ENCODE peak calls at places on chromosomes 13 and 19, in seven cellular contexts. E is H1, P is neuronal stem cell, S is mesendoderm, A is H9, K is mesenchymal stem cell, Q is trophoblast cell. D is an unnamed sample.

GRCh38 chr13:114110091-114110829 is 22.2 kb downstream of the RASA3 start:
- DNase-seq in P (no peak), Q (no peak), E (no peak), S (peak), K (peak), A (peak), D (no peak)

GRCh38 chr13:113951246-113951999 is 22.5 kb downstream of the C13orf46 start:
- DNase-seq in K (peak), E (peak), Q (no peak), P (peak), A (peak), S (peak), D (peak)

GRCh38 chr19:34397853-34398252 is 6.3 kb upstream of the PDCD2L start:
- DNase-seq in K (no peak), Q (no peak), S (no peak), A (no peak), P (no peak), E (no peak), D (no peak)

GRCh38 chr19:35784401-35785086 is 9.2 kb downstream of the ARHGAP33 start:
- DNase-seq in A (peak), P (no peak), Q (no peak), S (peak), K (no peak), E (peak), D (no peak)

GRCh38 chr19:18029617-18030338 is 21.8 kb downstream of the ARRDC2 start:
- DNase-seq in Q (no peak), S (no peak), K (peak), A (no peak), E (no peak), P (no peak), D (peak)

GRCh38 chr19:2227415-2228156 is 8.5 kb downstream of the PLEKHJ1 start:
- DNase-seq in K (no peak), Q (no peak), A (no peak), S (no peak), E (no peak), P (no peak), D (no peak)

GRCh38 chr19:41233748-41234240 is 14.8 kb downstream of the AXL start:
- DNase-seq in P (no peak), A (no peak), K (no peak), S (no peak), Q (no peak), E (no peak), D (no peak)

GRCh38 chr13:109782823-109783411 is 3.5 kb downstream of the IRS2 start:
- DNase-seq in P (no peak), K (no peak), A (no peak), S (no peak), Q (no peak), E (no peak), D (no peak)

GRCh38 chr19:43306097-43306496 is 36.8 kb upstream of the PSG9 start:
- DNase-seq in P (no peak), Q (peak), E (no peak), S (no peak), A (no peak), K (no peak), D (no peak)

GRCh38 chr13:51844862-51845573 is at the start of gene TMEM272:
- DNase-seq in A (peak), E (no peak), P (peak), K (peak), S (peak), Q (peak), D (peak)

GRCh38 chr19:30666301-30666803 is 294.2 kb downstream of the ZNF536 start:
- DNase-seq in E (no peak), A (peak), P (peak), S (peak), K (peak), Q (no peak), D (peak)

GRCh38 chr19:10416380-10417257 is 3.7 kb upstream of the PDE4A start:
- DNase-seq in E (peak), Q (peak), A (peak), K (peak), P (peak), S (peak), D (peak)

GRCh38 chr19:21568816-21569496 is 63.6 kb downstream of the ZNF429 start:
- DNase-seq in S (no peak), K (no peak), P (no peak), E (no peak), Q (peak), A (no peak), D (peak)

GRCh38 chr13:110629735-110630134 is 14.4 kb downstream of the NAXD start:
- DNase-seq in K (no peak), E (no peak), Q (no peak), S (no peak), P (no peak), A (no peak), D (no peak)

GRCh38 chr13:113835461-113836274 is 28.2 kb downstream of the GAS6 start:
- DNase-seq in E (no peak), Q (no peak), A (no peak), P (no peak), K (peak), S (peak), D (peak)

GRCh38 chr13:39510296-39510695 is 92.7 kb downstream of the LHFPL6 start:
- DNase-seq in Q (peak), E (no peak), A (no peak), P (no peak), S (peak), K (no peak), D (no peak)

GRCh38 chr13:21033866-21034601 is 27.4 kb downstream of the LATS2 start:
- DNase-seq in A (no peak), Q (peak), K (peak), S (no peak), E (no peak), P (no peak), D (no peak)

GRCh38 chr13:80547885-80548284 is 207.0 kb upstream of the SPRY2 start:
- DNase-seq in A (no peak), P (no peak), K (peak), S (peak), Q (no peak), E (no peak), D (no peak)

GRCh38 chr13:26561636-26562537 is 4.4 kb downstream of the WASF3 start:
- DNase-seq in E (no peak), K (peak), A (no peak), S (peak), P (peak), Q (no peak), D (peak)

GRCh38 chr13:43688230-43688907 is 98.4 kb downstream of the ENOX1 start:
- DNase-seq in K (no peak), E (no peak), A (no peak), Q (no peak), S (no peak), P (no peak), D (no peak)

GRCh38 chr13:72985610-72986009 is 73.2 kb upstream of the KLF5 start:
- DNase-seq in E (no peak), P (no peak), Q (no peak), S (no peak), K (no peak), A (no peak), D (no peak)

GRCh38 chr13:72990883-72991282 is 67.9 kb upstream of the KLF5 start:
- DNase-seq in P (no peak), K (no peak), S (no peak), A (no peak), Q (no peak), E (no peak), D (peak)

GRCh38 chr13:72983085-72983768 is 75.6 kb upstream of the KLF5 start:
- DNase-seq in A (no peak), Q (peak), P (no peak), S (no peak), E (no peak), K (peak), D (peak)

GRCh38 chr13:72986197-72986596 is 72.6 kb upstream of the KLF5 start:
- DNase-seq in E (no peak), K (no peak), P (no peak), A (no peak), S (peak), Q (peak), D (no peak)
- H3K4ac ChIP-seq in E (no peak), K (no peak), P (no peak), A (no peak), S (no peak), Q (no peak), D (no peak)

DNA sequence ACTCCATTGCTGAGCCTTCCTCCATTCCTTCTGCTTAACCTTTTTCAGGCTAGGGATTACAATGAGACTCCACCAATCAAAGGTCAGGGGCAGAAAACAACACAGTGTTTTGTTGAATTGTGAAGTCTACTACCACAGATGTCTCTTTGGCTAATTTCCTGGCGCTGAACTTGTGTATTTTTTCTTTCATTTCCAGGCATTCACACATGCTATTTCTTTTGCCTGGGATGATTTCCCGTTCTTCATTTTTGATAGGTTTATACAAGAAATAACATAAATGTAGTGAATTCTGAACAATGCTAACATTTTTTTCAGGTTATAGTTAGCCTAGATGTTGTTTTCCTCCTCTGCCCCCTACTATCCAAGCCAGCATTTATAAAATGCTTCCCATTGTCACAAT is 64.3 kb downstream of the OLFM4 start:
- DNase-seq in P (no peak), A (no peak), K (no peak), Q (no peak), S (no peak), E (no peak), D (no peak)
- H3K4ac ChIP-seq in P (no peak), A (no peak), K (no peak), Q (no peak), S (no peak), E (no peak), D (no peak)

GRCh38 chr13:65719831-65720230 is 1510.3 kb downstream of the PCDH9 start:
- DNase-seq in S (no peak), Q (no peak), E (no peak), K (no peak), P (no peak), A (no peak), D (no peak)
- H3K4ac ChIP-seq in S (no peak), Q (no peak), E (no peak), K (no peak), P (no peak), A (no peak), D (no peak)

DNA sequence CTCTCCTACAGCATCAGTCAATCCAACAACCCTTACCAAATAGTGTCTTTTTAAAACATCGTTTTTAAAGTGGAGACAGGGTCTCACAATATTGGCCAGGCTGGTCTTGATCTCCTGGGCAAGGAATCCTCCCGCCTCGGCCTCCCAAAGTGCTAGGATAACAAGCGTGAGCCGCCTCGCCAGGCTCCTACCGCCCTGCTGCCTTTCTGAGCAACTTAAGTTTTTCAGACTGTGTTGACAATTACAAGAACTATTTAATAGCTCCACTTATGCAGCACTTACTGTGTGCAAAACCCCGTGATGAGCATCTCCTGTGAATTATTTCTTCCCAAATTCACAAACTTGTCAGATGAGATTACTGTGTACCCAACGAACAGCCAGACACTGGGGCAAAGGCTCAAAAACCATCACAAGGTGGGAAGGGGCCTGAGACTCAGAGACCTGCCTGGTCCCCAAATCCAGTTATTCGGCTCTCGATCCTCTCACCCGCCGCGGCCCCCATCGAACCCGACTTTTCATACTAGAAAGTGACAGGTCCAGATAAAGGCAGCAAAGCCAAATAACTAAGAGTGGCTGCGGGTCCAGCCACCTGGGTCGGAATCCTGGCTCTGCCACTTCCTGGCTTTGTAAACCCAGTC is 581 bp downstream of the RPL18 start:
- DNase-seq in A (no peak), K (no peak), S (no peak), E (no peak), Q (peak), P (no peak), D (no peak)
- H3K4ac ChIP-seq in A (peak), K (peak), S (peak), E (peak), Q (peak), P (peak), D (peak)

GRCh38 chr19:7203317-7203716 is 90.9 kb downstream of the INSR start:
- DNase-seq in P (no peak), S (no peak), K (no peak), Q (no peak), E (no peak), A (no peak), D (no peak)
- H3K4ac ChIP-seq in P (no peak), S (no peak), K (no peak), Q (no peak), E (no peak), A (no peak), D (no peak)

DNA sequence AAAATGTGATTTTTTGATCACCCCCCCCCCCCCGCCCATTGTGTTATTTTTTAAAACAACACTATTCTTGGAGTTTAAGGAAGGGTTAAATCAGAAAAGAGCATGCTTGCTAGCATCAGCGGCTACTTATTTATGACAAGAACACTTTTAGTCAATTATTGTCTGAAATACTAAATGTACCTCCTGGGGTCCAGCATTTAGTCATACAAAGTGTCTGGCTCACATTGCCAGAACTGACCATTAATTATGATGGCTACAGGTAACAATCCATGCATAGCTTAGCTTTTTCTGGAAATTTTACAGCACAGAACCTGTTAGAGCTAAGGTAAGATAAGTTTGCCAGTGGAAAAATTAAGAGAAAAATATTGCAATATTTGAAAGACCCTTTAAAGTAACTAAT is 90.1 kb downstream of the PCDH9 start:
- DNase-seq in Q (no peak), K (no peak), P (no peak), S (no peak), A (no peak), E (no peak), D (no peak)
- H3K4ac ChIP-seq in Q (no peak), K (no peak), P (no peak), S (no peak), A (no peak), E (no peak), D (no peak)